ENCODE peak calls at places on chromosomes 13 and 19, in six cellular contexts. V is stimulated activated CD8-positive, alpha-beta memory T cell treated with anti-CD3 and anti-CD28 coated beads, Interleukin-4, amount 100 ng/mL, for 48 hours; Y is activated CD8-positive, alpha-beta memory T cell treated with anti-CD3 and anti-CD28 coated beads, Interleukin-2, amount 50 U/mL, for 4 hours; A is ELF-1; P is stimulated activated CD4-positive, alpha-beta T cell treated with anti-CD3 and anti-CD28 coated beads, Interleukin-15, amount 100 ng/mL, for 48 hours; B is EL. K is an unnamed sample.

GRCh38 chr19:34808566-34808965 is 35.6 kb upstream of the ZNF599 start:
- DNase-seq in V (no peak), B (peak), A (no peak), P (no peak), Y (no peak), K (no peak)

GRCh38 chr13:69477451-69477850 is 630.2 kb upstream of the ATXN8OS start:
- DNase-seq in Y (no peak), A (no peak), V (no peak), P (no peak), B (no peak), K (no peak)

GRCh38 chr13:98324105-98324504 is 147.0 kb upstream of the RNF113B start:
- DNase-seq in A (no peak), P (no peak), Y (no peak), B (no peak), V (no peak), K (no peak)

GRCh38 chr13:25169951-25170553 is 2.0 kb downstream of the AMER2 start:
- DNase-seq in V (no peak), Y (no peak), A (peak), B (no peak), P (no peak), K (no peak)

GRCh38 chr13:97139704-97140103 is 82.4 kb upstream of the MBNL2 start:
- DNase-seq in Y (no peak), P (no peak), B (peak), A (no peak), V (no peak), K (no peak)

GRCh38 chr13:98422046-98422445 is 154.9 kb downstream of the STK24 start:
- DNase-seq in Y (no peak), V (no peak), B (no peak), P (no peak), A (no peak), K (no peak)

GRCh38 chr19:41888926-41889325 is 5.9 kb downstream of the ARHGEF1 start:
- DNase-seq in V (peak), A (no peak), P (no peak), Y (no peak), B (no peak), K (no peak)

GRCh38 chr13:32432856-32433255 is 4.9 kb upstream of the N4BP2L1 start:
- DNase-seq in B (no peak), V (no peak), P (no peak), A (no peak), Y (no peak), K (no peak)

GRCh38 chr19:46353730-46354528 is 7.0 kb downstream of the PPP5C start:
- DNase-seq in B (no peak), A (no peak), Y (no peak), P (no peak), V (no peak), K (peak)

GRCh38 chr13:35460061-35460460 is 16.4 kb downstream of the MAB21L1 start:
- DNase-seq in Y (no peak), V (no peak), B (peak), P (no peak), A (no peak), K (no peak)

GRCh38 chr19:48806518-48806817 is 4.4 kb downstream of the BCAT2 start:
- DNase-seq in P (no peak), A (peak), B (peak), Y (no peak), V (peak), K (no peak)

GRCh38 chr19:45733160-45733810 is at the start of gene MEIOSIN:
- DNase-seq in B (no peak), A (no peak), P (no peak), V (no peak), Y (no peak), K (no peak)

GRCh38 chr19:5867201-5868136 is 2.9 kb downstream of the FUT5 start:
- DNase-seq in A (no peak), P (no peak), B (no peak), Y (no peak), V (no peak), K (no peak)

GRCh38 chr13:99658266-99658991 is 157.2 kb downstream of the TM9SF2 start:
- DNase-seq in P (peak), A (peak), Y (peak), V (peak), B (peak), K (peak)

GRCh38 chr13:20182231-20182846 is 10.4 kb downstream of the GJB2 start:
- DNase-seq in P (no peak), A (peak), Y (peak), V (peak), B (peak), K (peak)

GRCh38 chr19:11347546-11347945 is 1.2 kb downstream of the CCDC159 start:
- DNase-seq in A (no peak), P (no peak), V (no peak), Y (no peak), B (no peak), K (no peak)

GRCh38 chr19:19420570-19421301 is 15.3 kb downstream of the GATAD2A start:
- DNase-seq in V (peak), B (no peak), P (no peak), Y (peak), A (no peak), K (no peak)

GRCh38 chr13:24279706-24280105 is 29.7 kb upstream of the C1QTNF9 start:
- DNase-seq in Y (no peak), P (no peak), A (no peak), B (no peak), V (no peak), K (no peak)

GRCh38 chr13:49388256-49388655 is 55.6 kb downstream of the CAB39L start:
- DNase-seq in Y (no peak), B (peak), P (no peak), A (no peak), V (no peak), K (no peak)

GRCh38 chr19:17406039-17406886 is 833 bp upstream of the BST2 start:
- DNase-seq in B (peak), P (no peak), Y (no peak), V (peak), A (no peak), K (no peak)

GRCh38 chr13:93624371-93624777 is 397.8 kb downstream of the GPC6 start:
- DNase-seq in V (no peak), A (no peak), Y (no peak), B (no peak), P (no peak), K (no peak)

GRCh38 chr13:55199132-55199531 is 1941.6 kb upstream of the PRR20A start:
- DNase-seq in P (no peak), B (no peak), Y (no peak), V (no peak), A (peak), K (no peak)

GRCh38 chr13:58843567-58843966 is 1212.0 kb downstream of the PCDH17 start:
- DNase-seq in P (no peak), Y (no peak), A (peak), B (no peak), V (no peak), K (no peak)

GRCh38 chr13:44197791-44198770 is 175.5 kb upstream of the SERP2 start:
- DNase-seq in B (peak), V (peak), Y (no peak), P (peak), A (no peak), K (no peak)

GRCh38 chr13:112782433-112783010 is 92.7 kb downstream of the ATP11A start:
- DNase-seq in P (no peak), B (no peak), A (no peak), Y (no peak), V (no peak), K (no peak)

GRCh38 chr13:26965976-26966375 is 205.4 kb upstream of the GPR12 start:
- DNase-seq in A (no peak), V (no peak), P (no peak), Y (no peak), B (no peak), K (peak)

GRCh38 chr19:2048959-2049740 is 1.9 kb downstream of the MKNK2 start:
- DNase-seq in A (no peak), P (no peak), B (no peak), V (no peak), Y (no peak), K (peak)

GRCh38 chr19:12955996-12956395 is 1.0 kb downstream of the GADD45GIP1 start:
- DNase-seq in Y (no peak), V (no peak), P (no peak), B (no peak), A (peak), K (no peak)

GRCh38 chr19:1057185-1057857 is 9.6 kb upstream of the ARHGAP45 start:
- DNase-seq in A (no peak), B (peak), Y (no peak), V (no peak), P (no peak), K (no peak)

GRCh38 chr19:43754562-43755255 is at the start of gene SMG9:
- DNase-seq in V (peak), A (peak), P (peak), B (peak), Y (peak), K (peak)